ENCODE peak calls at places on chromosomes 7 and 10, in seven cellular contexts. W is CD8-positive, alpha-beta T cell; O is ovary; S is A549; L is GM23248; I is SK-N-MC; D is suprapubic skin. M is an unnamed sample.

GRCh38 chr10:69730251-69731156 is 71.2 kb upstream of the COL13A1 start:
- DNase-seq in W (no peak), O (peak), S (no peak), L (peak), I (no peak), D (no peak), M (peak)

GRCh38 chr7:44402401-44403096 is 77.2 kb upstream of the CAMK2B start:
- DNase-seq in W (peak), O (no peak), S (no peak), L (no peak), I (no peak), D (no peak), M (no peak)

GRCh38 chr10:3095373-3096139 is 28.2 kb downstream of the PFKP start:
- DNase-seq in W (no peak), O (no peak), S (peak), L (peak), I (peak), D (no peak), M (peak)

GRCh38 chr7:43148161-43148731 is 35.8 kb downstream of the HECW1 start:
- DNase-seq in W (no peak), O (no peak), S (no peak), L (peak), I (no peak), D (no peak), M (no peak)

GRCh38 chr7:92835140-92835850 is 1.1 kb downstream of the CDK6 start:
- DNase-seq in W (peak), O (peak), S (peak), L (peak), I (no peak), D (peak), M (peak)

GRCh38 chr10:1662361-1663025 is 74.8 kb downstream of the ADARB2 start:
- DNase-seq in W (no peak), O (no peak), S (no peak), L (no peak), I (no peak), D (no peak), M (no peak)

GRCh38 chr7:105689093-105689819 is 108.0 kb upstream of the EFCAB10 start:
- DNase-seq in W (no peak), O (no peak), S (no peak), L (no peak), I (no peak), D (no peak), M (no peak)

GRCh38 chr10:60564475-60564874 is 174.8 kb upstream of the ANK3 start:
- DNase-seq in W (no peak), O (no peak), S (no peak), L (peak), I (no peak), D (no peak), M (no peak)

GRCh38 chr7:90797596-90797995 is 201.5 kb downstream of the CDK14 start:
- DNase-seq in W (no peak), O (no peak), S (no peak), L (peak), I (no peak), D (no peak), M (no peak)

GRCh38 chr7:148286150-148286549 is 304.4 kb upstream of the C7orf33 start:
- DNase-seq in W (no peak), O (no peak), S (no peak), L (peak), I (no peak), D (no peak), M (peak)

GRCh38 chr10:17643339-17643754 is 604 bp upstream of the STAM start:
- DNase-seq in W (no peak), O (no peak), S (peak), L (peak), I (no peak), D (peak), M (peak)

GRCh38 chr7:31938650-31939049 is 131.6 kb downstream of the PDE1C start:
- DNase-seq in W (no peak), O (no peak), S (peak), L (peak), I (no peak), D (no peak), M (no peak)

GRCh38 chr10:2978111-2978510 is 89.2 kb upstream of the PFKP start:
- DNase-seq in W (no peak), O (no peak), S (peak), L (peak), I (peak), D (no peak), M (peak)

GRCh38 chr10:24519950-24520349 is 203.7 kb downstream of the ARHGAP21 start:
- DNase-seq in W (no peak), O (no peak), S (no peak), L (no peak), I (no peak), D (no peak), M (no peak)

GRCh38 chr10:98301664-98302319 is 33.8 kb upstream of the LOXL4 start:
- DNase-seq in W (no peak), O (no peak), S (no peak), L (no peak), I (no peak), D (no peak), M (no peak)

GRCh38 chr7:16940777-16941176 is 59.0 kb upstream of the AGR3 start:
- DNase-seq in W (no peak), O (no peak), S (no peak), L (no peak), I (no peak), D (no peak), M (no peak)

GRCh38 chr7:4210821-4211220 is 471.3 kb upstream of the FOXK1 start:
- DNase-seq in W (no peak), O (no peak), S (no peak), L (no peak), I (no peak), D (no peak), M (no peak)

GRCh38 chr7:136919820-136920219 is 51.4 kb downstream of the CHRM2 start:
- DNase-seq in W (no peak), O (no peak), S (no peak), L (no peak), I (no peak), D (no peak), M (no peak)

GRCh38 chr10:132345345-132345744 is 13.4 kb downstream of the LRRC27 start:
- DNase-seq in W (no peak), O (no peak), S (no peak), L (no peak), I (no peak), D (peak), M (no peak)

GRCh38 chr10:69904533-69904932 is 102.8 kb downstream of the COL13A1 start:
- DNase-seq in W (no peak), O (no peak), S (no peak), L (no peak), I (no peak), D (no peak), M (no peak)

GRCh38 chr7:95396136-95397032 is at the start of gene PON3:
- DNase-seq in W (no peak), O (peak), S (peak), L (peak), I (no peak), D (no peak), M (peak)

GRCh38 chr7:135979674-135980660 is 2.8 kb upstream of the MTPN start:
- DNase-seq in W (no peak), O (no peak), S (no peak), L (peak), I (no peak), D (no peak), M (peak)

GRCh38 chr7:151899513-151900360 is 22.8 kb upstream of the PRKAG2 start:
- DNase-seq in W (no peak), O (no peak), S (no peak), L (peak), I (no peak), D (no peak), M (no peak)

GRCh38 chr10:103610083-103610472 is 116.6 kb downstream of the NEURL1 start:
- DNase-seq in W (no peak), O (no peak), S (no peak), L (no peak), I (no peak), D (no peak), M (no peak)

GRCh38 chr10:70672993-70673928 is 955 bp downstream of the ADAMTS14 start:
- DNase-seq in W (no peak), O (no peak), S (peak), L (peak), I (no peak), D (no peak), M (no peak)

GRCh38 chr7:96737545-96738050 is 28.0 kb upstream of the SEM1 start:
- DNase-seq in W (no peak), O (no peak), S (no peak), L (no peak), I (no peak), D (no peak), M (no peak)

GRCh38 chr10:119416855-119417254 is 125.7 kb downstream of the RGS10 start:
- DNase-seq in W (peak), O (peak), S (peak), L (peak), I (no peak), D (no peak), M (peak)

GRCh38 chr10:85604136-85604725 is 762.4 kb downstream of the GRID1 start:
- DNase-seq in W (peak), O (no peak), S (no peak), L (no peak), I (no peak), D (no peak), M (no peak)
- H3K27ac ChIP-seq in W (no peak), O (no peak), S (no peak), L (no peak), I (no peak), D (no peak), M (no peak)

GRCh38 chr7:9280088-9280487 is 846.7 kb downstream of the NXPH1 start:
- DNase-seq in W (no peak), O (no peak), S (no peak), L (no peak), I (no peak), D (no peak), M (no peak)
- H3K4me3 ChIP-seq in W (no peak), O (no peak), S (no peak), L (no peak), I (no peak), D (no peak), M (no peak)

DNA sequence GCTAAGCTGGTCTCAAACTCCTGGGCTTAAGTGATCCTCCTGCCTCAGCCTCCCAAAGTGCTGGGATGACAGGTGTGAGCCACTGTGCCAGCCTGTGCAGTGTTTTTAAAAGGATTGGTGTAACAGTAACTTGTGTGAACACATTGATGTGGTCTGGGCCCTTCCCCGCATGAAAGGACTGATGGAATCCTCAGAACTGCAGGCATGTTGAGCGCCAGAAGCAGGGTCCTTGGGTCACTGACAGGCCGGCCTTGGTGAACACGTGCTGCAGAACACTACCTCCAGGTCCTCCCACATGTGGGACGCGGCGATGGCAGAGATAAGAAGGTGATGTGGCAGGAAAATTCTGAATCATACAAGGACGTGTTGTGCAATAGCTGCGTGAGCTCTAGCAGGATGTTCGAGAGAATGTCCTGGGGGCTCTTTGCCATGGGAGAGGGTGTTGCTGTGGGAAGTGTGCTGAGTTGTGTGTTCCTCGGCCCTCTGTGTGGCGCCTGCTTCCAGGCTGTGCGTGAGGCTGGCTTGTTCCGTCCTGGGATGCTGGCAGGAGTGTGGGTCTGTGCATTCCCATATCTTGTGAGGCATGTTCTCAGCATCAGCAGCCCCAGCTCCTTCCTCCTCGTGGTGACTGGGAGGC is 68.2 kb downstream of the DNAJB6 start:
- DNase-seq in W (no peak), O (peak), S (peak), L (peak), I (peak), D (peak), M (no peak)
- H3K27ac ChIP-seq in W (no peak), O (peak), S (peak), L (peak), I (no peak), D (no peak), M (no peak)

GRCh38 chr7:114925443-114925842 is 3.5 kb downstream of the MDFIC start:
- DNase-seq in W (no peak), O (no peak), S (no peak), L (no peak), I (no peak), D (no peak), M (no peak)
- H3K4me3 ChIP-seq in W (no peak), O (no peak), S (no peak), L (no peak), I (peak), D (no peak), M (no peak)

GRCh38 chr10:121540773-121541395 is 57.4 kb downstream of the FGFR2 start:
- DNase-seq in W (no peak), O (no peak), S (no peak), L (no peak), I (no peak), D (no peak), M (no peak)

GRCh38 chr10:121543545-121543944 is 54.7 kb downstream of the FGFR2 start:
- DNase-seq in W (no peak), O (no peak), S (no peak), L (no peak), I (no peak), D (no peak), M (no peak)

GRCh38 chr10:121544301-121544869 is 53.9 kb downstream of the FGFR2 start:
- DNase-seq in W (no peak), O (no peak), S (no peak), L (no peak), I (no peak), D (no peak), M (no peak)

GRCh38 chr10:121539757-121540156 is 58.5 kb downstream of the FGFR2 start:
- DNase-seq in W (no peak), O (no peak), S (no peak), L (no peak), I (no peak), D (no peak), M (no peak)

DNA sequence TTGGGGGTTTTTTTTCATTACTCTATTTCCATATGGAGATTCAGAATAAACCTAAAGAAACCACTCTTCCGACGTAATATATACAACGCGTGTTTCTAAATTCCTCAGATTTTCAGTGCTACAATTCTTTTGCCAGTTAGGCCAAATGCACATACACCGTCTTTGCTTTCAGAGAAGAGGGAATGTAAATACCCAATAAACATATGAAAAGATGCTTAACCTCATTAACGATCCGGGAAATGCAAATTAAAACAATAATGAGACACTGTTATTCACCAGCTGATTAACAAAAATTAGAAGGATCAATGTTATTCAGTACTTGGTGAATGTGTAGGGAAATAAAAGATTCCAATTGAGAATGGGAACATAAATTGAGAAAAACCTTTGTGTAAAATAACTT is 56.8 kb downstream of the FGFR2 start:
- DNase-seq in W (no peak), O (no peak), S (no peak), L (no peak), I (no peak), D (no peak), M (no peak)
- H3K27ac ChIP-seq in W (no peak), O (no peak), S (no peak), L (no peak), I (no peak), D (no peak), M (no peak)

DNA sequence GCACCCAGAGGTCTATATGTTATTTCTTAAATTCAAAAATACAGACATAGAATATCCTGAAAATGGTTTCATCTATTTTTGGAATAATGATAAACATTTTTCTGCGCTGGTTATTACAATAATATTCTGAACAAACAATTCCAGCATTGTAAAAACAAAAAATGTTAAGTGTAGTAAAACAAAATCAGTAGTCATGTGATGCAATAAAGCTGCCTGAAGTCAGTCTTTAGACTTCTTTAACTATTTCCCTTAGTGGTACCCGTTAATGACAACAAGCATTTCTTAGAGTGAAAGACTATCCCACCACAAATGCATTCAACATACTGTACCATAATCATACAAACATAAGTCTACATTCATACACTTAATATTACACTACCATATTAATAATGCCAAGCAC is 1.6 kb downstream of the SKAP2 start:
- DNase-seq in W (no peak), O (no peak), S (no peak), L (no peak), I (no peak), D (no peak), M (no peak)
- H3K4me3 ChIP-seq in W (no peak), O (no peak), S (no peak), L (peak), I (no peak), D (no peak), M (no peak)

DNA sequence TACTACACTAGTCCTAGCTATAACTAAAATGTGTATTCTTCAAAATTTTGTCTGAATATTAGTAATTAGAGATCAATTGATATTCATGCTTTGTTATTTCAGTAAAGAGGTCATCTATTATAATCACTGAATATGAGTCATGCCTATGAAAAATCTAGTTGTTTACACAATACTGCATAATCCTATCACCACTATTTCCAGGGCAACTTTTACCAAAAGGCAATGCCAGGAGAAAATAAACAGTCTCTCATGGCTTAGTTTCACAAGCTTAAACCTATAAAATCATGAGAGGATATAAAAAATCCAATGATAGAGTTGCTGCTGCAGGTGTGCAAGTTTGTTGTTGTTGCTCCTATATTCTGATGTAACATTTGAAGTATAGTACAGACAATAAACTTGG is 149.9 kb upstream of the COL1A2 start:
- DNase-seq in W (no peak), O (no peak), S (no peak), L (peak), I (no peak), D (no peak), M (no peak)
- H3K27ac ChIP-seq in W (no peak), O (no peak), S (no peak), L (no peak), I (no peak), D (no peak), M (no peak)

DNA sequence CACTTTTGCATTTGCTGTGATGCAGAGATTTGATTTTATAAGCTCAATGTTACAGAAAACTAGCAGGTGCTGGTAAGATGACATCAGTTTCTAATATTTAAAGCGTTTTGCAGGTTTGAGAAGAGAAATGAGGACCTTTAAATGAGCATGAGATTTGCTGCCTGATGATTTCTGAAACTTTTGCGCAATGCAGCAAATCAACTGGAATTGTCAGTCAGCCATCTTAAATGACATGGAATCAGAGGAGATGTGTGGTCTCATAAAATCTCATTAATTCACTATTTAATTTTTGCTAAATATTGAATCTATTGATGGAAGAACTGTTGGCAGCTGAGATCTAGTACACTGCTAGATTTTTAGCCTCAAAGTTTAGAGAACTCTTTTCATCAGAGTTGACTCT is 3.9 kb downstream of the RBM17 start:
- DNase-seq in W (no peak), O (no peak), S (no peak), L (no peak), I (no peak), D (no peak), M (no peak)
- H3K4me3 ChIP-seq in W (no peak), O (no peak), S (no peak), L (no peak), I (no peak), D (no peak), M (no peak)

DNA sequence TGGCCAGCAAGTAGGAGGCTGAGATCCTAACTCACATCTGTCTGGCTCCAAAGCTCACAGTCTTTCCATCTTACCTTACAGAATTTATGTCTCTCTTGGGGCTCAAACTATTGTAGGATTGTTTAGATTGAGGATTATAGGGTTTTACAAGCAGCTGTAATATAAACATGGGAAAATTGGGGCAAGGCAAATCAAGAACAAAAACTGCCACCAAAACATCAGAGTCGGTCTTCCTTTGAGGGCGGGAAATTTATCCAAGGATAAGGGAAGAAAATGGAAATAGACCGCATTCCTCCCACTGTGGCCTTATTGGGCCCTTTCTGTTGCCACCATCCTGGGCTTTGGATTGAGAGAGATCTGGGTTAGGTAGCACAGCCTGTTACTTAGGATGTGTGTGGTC is 22.5 kb downstream of the RBM20 start:
- DNase-seq in W (no peak), O (no peak), S (no peak), L (no peak), I (no peak), D (no peak), M (no peak)
- H3K27ac ChIP-seq in W (no peak), O (no peak), S (peak), L (no peak), I (no peak), D (no peak), M (no peak)

M was measured in cardiac muscle cell.